ENCODE peak calls at places on chromosomes 5 and 9, in ten cellular contexts. C is hypothalamus; E is iPS DF 19.7; P is stomach; L is stimulated activated CD8-positive, alpha-beta memory T cell treated with anti-CD3 and anti-CD28 coated beads, Interleukin-15, amount 100 ng/mL, for 4 hours; H is AG04449; X is H1; N is activated CD8-positive, alpha-beta memory T cell treated with anti-CD3 and anti-CD28 coated beads for 48 hours; T is K562; F is NCI-H2029. W is an unnamed sample.

GRCh38 chr9:109037946-109038345 is 24.6 kb upstream of the CTNNAL1 start:
- DNase-seq in C (no peak), E (no peak), P (no peak), L (no peak), H (no peak), X (no peak), N (no peak), T (no peak), F (no peak), W (no peak)

GRCh38 chr9:134988706-134989105 is 71.0 kb upstream of the FCN1 start:
- DNase-seq in C (no peak), E (no peak), P (no peak), L (no peak), H (no peak), X (no peak), N (no peak), T (no peak), F (no peak), W (no peak)

GRCh38 chr9:134283111-134283515 is 43.1 kb upstream of the RXRA start:
- DNase-seq in C (peak), E (no peak), P (peak), L (no peak), H (peak), X (no peak), N (no peak), T (no peak), F (peak), W (peak)

GRCh38 chr5:140571105-140571504 is 6.5 kb downstream of the SLC35A4 start:
- DNase-seq in C (no peak), E (no peak), P (no peak), L (no peak), H (no peak), X (no peak), N (no peak), T (no peak), F (no peak), W (no peak)

GRCh38 chr9:134624119-134624826 is 17.3 kb upstream of the COL5A1 start:
- DNase-seq in C (no peak), E (no peak), P (no peak), L (no peak), H (no peak), X (no peak), N (no peak), T (no peak), F (no peak), W (no peak)

GRCh38 chr9:133554729-133555128 is 20.2 kb downstream of the ADAMTSL2 start:
- DNase-seq in C (no peak), E (no peak), P (no peak), L (no peak), H (no peak), X (no peak), N (no peak), T (no peak), F (no peak), W (no peak)

GRCh38 chr5:112205840-112206239 is 213.2 kb downstream of the EPB41L4A start:
- DNase-seq in C (no peak), E (peak), P (no peak), L (no peak), H (no peak), X (peak), N (no peak), T (no peak), F (no peak), W (peak)

GRCh38 chr5:58459860-58460726 is at the start of gene PLK2:
- DNase-seq in C (peak), E (no peak), P (peak), L (peak), H (peak), X (peak), N (peak), T (no peak), F (no peak), W (peak)

GRCh38 chr5:44002381-44002901 is 386.8 kb downstream of the FGF10 start:
- DNase-seq in C (no peak), E (no peak), P (peak), L (no peak), H (no peak), X (no peak), N (no peak), T (no peak), F (peak), W (no peak)

GRCh38 chr5:157497875-157498611 is 38.0 kb downstream of the NIPAL4 start:
- DNase-seq in C (no peak), E (no peak), P (no peak), L (no peak), H (no peak), X (no peak), N (no peak), T (no peak), F (peak), W (peak)

GRCh38 chr5:68285075-68285827 is 69.7 kb downstream of the PIK3R1 start:
- DNase-seq in C (no peak), E (no peak), P (no peak), L (no peak), H (no peak), X (no peak), N (no peak), T (no peak), F (no peak), W (no peak)

GRCh38 chr5:119808474-119808873 is 179.1 kb downstream of the FAM170A start:
- DNase-seq in C (no peak), E (no peak), P (no peak), L (no peak), H (no peak), X (no peak), N (no peak), T (no peak), F (no peak), W (no peak)

W was measured in iPS-NIHi11.